ENCODE peak calls at places on chromosomes 4 and X, in ten cellular contexts. O, Y, B, V, Z, W, S, T, C and M are unnamed samples.
A peak's percentile ranks its signal among the peaks of the same experiment; 100 is the strongest.

GRCh38 chr4:69497886-69498395 is 2.2 kb upstream of the UGT2B4 start:
- DNase-seq in T (no peak), W (no peak), V (no peak), Z (no peak), C (no peak), O (no peak), S (no peak), B (no peak), Y (no peak), M (no peak)

GRCh38 chr4:2084316-2084715 is 25.2 kb downstream of the NAT8L start:
- DNase-seq in C (no peak), T (peak; percentile 60), W (no peak), Y (peak; percentile 41), V (peak; percentile 2), B (no peak), Z (no peak), S (peak; percentile 43), O (peak; percentile 28), M (no peak)

GRCh38 chrX:21756785-21757529 is 959 bp downstream of the SMPX start:
- DNase-seq in O (no peak), V (no peak), Z (no peak), C (no peak), B (no peak), T (no peak), Y (no peak), S (no peak), W (no peak), M (peak; percentile 46)

GRCh38 chr4:119894650-119895208 is 171.9 kb downstream of the MAD2L1 start:
- DNase-seq in Z (no peak), T (no peak), C (no peak), V (peak; percentile 7), O (no peak), W (no peak), Y (no peak), S (peak; percentile 85), B (no peak), M (no peak)

GRCh38 chr4:140718240-140718639 is 37.9 kb downstream of the TBC1D9 start:
- DNase-seq in Z (peak; percentile 84), V (no peak), Y (no peak), O (no peak), S (no peak), W (no peak), B (no peak), T (no peak), C (no peak), M (no peak)

GRCh38 chr4:13627185-13627605 is 330 bp downstream of the BOD1L1 start:
- DNase-seq in S (peak; percentile 65), T (peak; percentile 92), B (no peak), W (no peak), C (no peak), V (peak; percentile 14), O (no peak), Z (peak; percentile 38), Y (peak; percentile 67), M (no peak)

GRCh38 chr4:94976371-94977011 is 218.7 kb downstream of the BMPR1B start:
- DNase-seq in B (no peak), C (no peak), Z (peak; percentile 30), T (no peak), V (no peak), W (no peak), Y (no peak), S (no peak), O (no peak), M (no peak)

GRCh38 chr4:82833696-82834313 is 35.2 kb upstream of the SCD5 start:
- DNase-seq in W (no peak), B (peak; percentile 27), C (no peak), Z (peak; percentile 74), V (peak; percentile 27), Y (no peak), S (no peak), O (no peak), T (no peak), M (peak; percentile 14)

DNA sequence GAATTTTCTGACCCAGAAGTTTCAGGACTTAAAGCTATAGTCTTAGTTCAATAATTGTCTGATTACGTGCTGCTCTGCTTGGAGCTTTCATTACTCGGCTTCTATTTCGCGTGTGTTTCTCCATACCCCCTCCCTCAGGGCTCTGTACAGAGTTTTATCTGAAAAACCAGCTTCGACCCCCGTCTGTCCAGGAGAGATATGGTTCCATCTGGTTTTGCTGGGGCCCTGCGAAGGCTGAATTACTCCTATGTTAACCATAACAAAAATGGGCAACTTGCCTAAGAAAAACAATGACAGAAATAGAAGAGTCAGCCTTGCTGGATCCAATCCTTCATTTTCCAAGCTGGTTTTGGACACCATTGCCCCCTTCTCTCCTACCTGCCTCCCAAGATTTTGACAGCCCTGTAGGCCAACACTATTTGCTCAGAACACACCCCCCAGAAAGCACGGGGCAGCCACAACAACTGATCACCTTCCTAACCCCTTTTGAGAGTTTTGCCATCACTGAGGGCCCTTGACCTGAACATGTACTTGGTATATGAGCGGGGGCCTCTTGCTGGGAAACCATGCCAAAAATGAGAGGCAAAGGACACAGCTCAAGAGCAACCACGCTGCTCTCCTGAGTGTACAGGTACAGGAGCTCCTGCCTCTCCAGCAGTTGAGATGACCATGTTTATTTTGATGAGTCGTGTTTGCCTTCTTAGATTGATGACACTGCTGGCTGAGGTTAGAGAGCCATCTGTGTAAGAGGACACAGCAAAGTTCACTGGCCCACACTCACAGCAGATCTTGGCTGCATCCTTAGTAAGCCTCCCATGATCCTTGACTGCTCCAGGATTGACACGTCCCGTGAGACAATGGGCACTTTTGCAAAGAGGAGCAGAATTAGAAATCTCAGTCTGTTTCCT is 36.2 kb upstream of the ATP6AP2 start:
- DNase-seq in T (no peak), W (no peak), V (no peak), Z (peak; percentile 26), C (no peak), Y (no peak), S (no peak), B (peak; percentile 16), O (no peak), M (no peak)
- H3K27ac ChIP-seq in T (no peak overlapping the region), W (no peak overlapping the region), V (no peak overlapping the region), Z (peak overlapping the region; percentile 83), C (peak overlapping the region; percentile 60), Y (no peak overlapping the region), S (no peak overlapping the region), B (no peak overlapping the region), O (peak overlapping the region; percentile 43), M (no peak overlapping the region)

GRCh38 chr4:173520921-173521473 is 9.0 kb downstream of the HAND2 start:
- DNase-seq in B (no peak), S (peak; percentile 79), T (no peak), C (no peak), O (no peak), V (no peak), Z (no peak), Y (no peak), W (peak; percentile 91), M (no peak)

GRCh38 chr4:173521474-173522159 is 8.4 kb downstream of the HAND2 start:
- DNase-seq in O (no peak), B (no peak), W (no peak), V (no peak), Y (no peak), S (peak; percentile 89), C (no peak), T (no peak), Z (no peak), M (no peak)

GRCh38 chr4:173522160-173522873 is 7.7 kb downstream of the HAND2 start:
- DNase-seq in S (peak; percentile 97), W (peak; percentile 93), C (peak; percentile 92), T (peak; percentile 79), B (no peak), Y (peak; percentile 92), V (peak; percentile 71), Z (peak; percentile 29), O (no peak), M (peak; percentile 61)

GRCh38 chr4:173524218-173525117 is 5.6 kb downstream of the HAND2 start:
- DNase-seq in O (no peak), Y (no peak), T (no peak), C (no peak), Z (no peak), W (peak; percentile 90), B (no peak), V (no peak), S (peak; percentile 80), M (no peak)

DNA sequence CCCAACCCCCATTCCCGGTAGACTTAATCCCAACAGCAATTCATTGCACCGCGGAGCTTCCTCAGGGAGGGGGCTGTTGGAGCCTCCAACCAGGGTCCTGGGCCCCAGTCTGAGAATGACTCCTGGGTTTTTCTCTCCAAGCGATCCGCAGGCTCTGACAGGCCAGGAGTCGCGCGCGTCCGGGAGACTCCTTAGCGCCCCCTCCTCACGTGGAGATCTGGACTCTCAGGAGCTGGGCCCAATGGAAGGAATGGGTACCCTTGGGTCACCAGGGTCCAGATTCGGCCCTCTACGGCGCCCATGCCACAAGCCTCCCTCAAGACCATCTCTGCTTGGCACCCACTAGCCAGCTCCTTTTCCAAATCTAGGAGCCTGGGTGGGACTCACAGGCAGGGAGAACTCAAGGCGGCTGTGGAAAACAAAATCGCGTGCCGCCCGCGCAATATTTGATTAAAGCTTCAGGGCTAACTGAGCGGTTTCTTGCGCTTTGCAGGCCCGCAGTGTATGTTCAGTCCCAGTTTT is 7.1 kb downstream of the HAND2 start:
- DNase-seq in S (no peak), W (no peak), O (no peak), B (no peak), Z (no peak), T (no peak), V (no peak), Y (no peak), C (no peak), M (no peak)
- H3K4me1 ChIP-seq in S (peaks cover 35% of the 10 kb centered on the region), W (peaks cover 69% of the 10 kb centered on the region), O (no peaks in the 10 kb centered on the region), B (no peaks in the 10 kb centered on the region), Z (peaks cover 4% of the 10 kb centered on the region), T (peaks cover 3% of the 10 kb centered on the region), V (peaks cover 10% of the 10 kb centered on the region), Y (peaks cover 42% of the 10 kb centered on the region), C (no peaks in the 10 kb centered on the region), M (peaks cover 9% of the 10 kb centered on the region)

GRCh38 chr4:31356839-31357238 is 636.7 kb downstream of the PCDH7 start:
- DNase-seq in W (no peak), Z (no peak), O (no peak), B (no peak), T (no peak), V (no peak), S (no peak), Y (no peak), C (no peak), M (no peak)

GRCh38 chr4:31349907-31350306 is 629.7 kb downstream of the PCDH7 start:
- DNase-seq in B (no peak), S (no peak), W (no peak), Z (peak; percentile 14), Y (no peak), O (no peak), C (no peak), V (no peak), T (no peak), M (no peak)

DNA sequence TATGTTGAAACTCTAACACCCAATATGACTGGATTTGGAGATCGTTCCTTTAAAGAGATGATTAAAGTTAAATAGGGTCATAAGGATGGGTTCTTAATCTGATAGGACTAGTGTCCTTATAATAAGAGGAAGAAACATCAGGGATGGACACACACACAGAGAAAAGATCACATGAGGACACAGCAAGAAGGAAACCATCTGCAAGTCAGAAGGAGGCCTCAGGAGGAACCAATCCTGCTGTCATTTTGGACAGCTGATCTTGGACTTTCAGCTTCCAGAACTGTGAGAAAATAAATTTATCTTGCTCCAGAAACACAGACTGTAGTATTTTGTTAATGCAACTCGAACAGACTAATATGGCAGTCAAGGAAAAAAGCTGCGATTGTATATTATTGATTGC is 631.5 kb downstream of the PCDH7 start:
- DNase-seq in V (no peak), Y (no peak), W (no peak), S (no peak), C (no peak), B (no peak), O (no peak), T (no peak), Z (no peak), M (no peak)
- TF ChIP-seq POLR2A in V (no peak), Y (no peak), W (no peak), S (no peak), C (no peak), B (no peak), O (no peak), T (no peak), Z (no peak), M (no peak)

GRCh38 chrX:116277391-116277790 is 106.8 kb downstream of the AGTR2 start:
- DNase-seq in C (no peak), B (no peak), V (no peak), T (no peak), S (no peak), Y (no peak), Z (no peak), W (no peak), O (no peak), M (no peak)

GRCh38 chrX:116278819-116279218 is 108.3 kb downstream of the AGTR2 start:
- DNase-seq in V (no peak), O (no peak), S (no peak), W (no peak), T (no peak), Y (no peak), C (no peak), B (no peak), Z (peak; percentile 2), M (no peak)

GRCh38 chrX:116272328-116272727 is 101.8 kb downstream of the AGTR2 start:
- DNase-seq in S (no peak), W (no peak), Z (peak; percentile 31), Y (no peak), C (no peak), O (no peak), V (peak; percentile 15), T (no peak), B (no peak), M (no peak)

GRCh38 chrX:116272881-116273280 is 102.3 kb downstream of the AGTR2 start:
- DNase-seq in V (no peak), B (no peak), S (no peak), Y (no peak), W (no peak), C (no peak), Z (no peak), O (no peak), T (no peak), M (no peak)

GRCh38 chrX:116276191-116276700 is 105.7 kb downstream of the AGTR2 start:
- DNase-seq in Z (no peak), T (no peak), C (no peak), V (no peak), W (no peak), O (no peak), B (no peak), S (no peak), Y (no peak), M (no peak)
- H3K27ac ChIP-seq in Z (no peak overlapping the region), T (no peak overlapping the region), C (no peak overlapping the region), V (no peak overlapping the region), W (no peak overlapping the region), O (no peak overlapping the region), B (no peak overlapping the region), S (no peak overlapping the region), Y (no peak overlapping the region), M (no peak overlapping the region)